ENCODE peak calls at places on chromosomes 11 and 22, in nine cellular contexts. X is endothelial cell of umbilical vein; T is fibroblast of lung; A is dorsolateral prefrontal cortex; L is Panc1; P is Karpas-422; S is right cardiac atrium; E is CD8-positive, alpha-beta T cell; Y is body of pancreas. I is an unnamed sample. For H3K27me3, the result is how much of the 10 kb centered on the place peaks cover.

GRCh38 chr11:74870485-74870884 is 78.4 kb downstream of the XRRA1 start:
- DNase-seq in X (peak), T (peak), A (no peak), L (no peak), P (peak), S (no peak), E (no peak), Y (no peak), I (no peak)

GRCh38 chr11:1705121-1706052 is 8.4 kb downstream of the KRTAP5-6 start:
- DNase-seq in X (no peak), T (no peak), A (no peak), L (no peak), P (no peak), S (no peak), E (no peak), Y (no peak), I (no peak)

GRCh38 chr11:47124675-47125074 is 52.0 kb downstream of the ARFGAP2 start:
- DNase-seq in X (peak), T (no peak), A (no peak), L (no peak), P (no peak), S (no peak), E (no peak), Y (no peak), I (no peak)

GRCh38 chr11:45885274-45885920 is at the start of gene MAPK8IP1:
- DNase-seq in X (peak), T (peak), A (peak), L (no peak), P (peak), S (peak), E (peak), Y (peak), I (peak)

GRCh38 chr11:113278481-113278880 is 35.9 kb upstream of the TTC12 start:
- DNase-seq in X (no peak), T (no peak), A (no peak), L (no peak), P (no peak), S (no peak), E (no peak), Y (no peak), I (no peak)

GRCh38 chr11:27719575-27719925 is 19.3 kb upstream of the BDNF start:
- DNase-seq in X (no peak), T (no peak), A (no peak), L (no peak), P (no peak), S (no peak), E (no peak), Y (no peak), I (no peak)

GRCh38 chr11:20671856-20672546 is 2.6 kb downstream of the NELL1 start:
- DNase-seq in X (no peak), T (no peak), A (no peak), L (no peak), P (no peak), S (no peak), E (no peak), Y (no peak), I (no peak)

GRCh38 chr11:67252831-67253239 is 13.4 kb upstream of the GRK2 start:
- DNase-seq in X (peak), T (peak), A (peak), L (no peak), P (peak), S (peak), E (peak), Y (no peak), I (no peak)

GRCh38 chr22:39214383-39215069 is 30.3 kb downstream of the PDGFB start:
- DNase-seq in X (no peak), T (no peak), A (no peak), L (no peak), P (no peak), S (no peak), E (no peak), Y (peak), I (no peak)

GRCh38 chr11:20102393-20102792 is 57.9 kb downstream of the DBX1 start:
- DNase-seq in X (no peak), T (no peak), A (no peak), L (no peak), P (no peak), S (no peak), E (no peak), Y (no peak), I (no peak)

GRCh38 chr11:112795896-112796686 is 165.1 kb upstream of the NCAM1 start:
- DNase-seq in X (no peak), T (no peak), A (no peak), L (no peak), P (no peak), S (peak), E (no peak), Y (no peak), I (no peak)

GRCh38 chr11:74672956-74673895 is 58.0 kb downstream of the CHRDL2 start:
- DNase-seq in X (peak), T (peak), A (peak), L (no peak), P (no peak), S (peak), E (no peak), Y (peak), I (peak)

GRCh38 chr11:16981651-16982194 is 32.5 kb downstream of the PLEKHA7 start:
- DNase-seq in X (no peak), T (peak), A (peak), L (no peak), P (no peak), S (peak), E (no peak), Y (peak), I (no peak)

GRCh38 chr11:104254347-104254746 is 90.4 kb upstream of the PDGFD start:
- DNase-seq in X (peak), T (peak), A (peak), L (no peak), P (peak), S (peak), E (no peak), Y (peak), I (no peak)

GRCh38 chr11:1516273-1517067 is 29.9 kb upstream of the MOB2 start:
- DNase-seq in X (no peak), T (no peak), A (peak), L (no peak), P (no peak), S (peak), E (peak), Y (no peak), I (peak)

GRCh38 chr11:96817488-96817887 is 427.7 kb downstream of the JRKL start:
- DNase-seq in X (no peak), T (no peak), A (no peak), L (no peak), P (no peak), S (no peak), E (no peak), Y (no peak), I (no peak)

GRCh38 chr11:9726313-9727022 is 62.6 kb downstream of the SWAP70 start:
- DNase-seq in X (peak), T (peak), A (no peak), L (peak), P (peak), S (no peak), E (no peak), Y (no peak), I (no peak)

GRCh38 chr11:72411623-72412532 is 22.5 kb downstream of the CLPB start:
- DNase-seq in X (no peak), T (no peak), A (no peak), L (no peak), P (no peak), S (no peak), E (no peak), Y (peak), I (no peak)

GRCh38 chr22:42905702-42906183 is 48.7 kb upstream of the ARFGAP3 start:
- DNase-seq in X (peak), T (no peak), A (no peak), L (no peak), P (no peak), S (peak), E (no peak), Y (peak), I (peak)

GRCh38 chr22:32336185-32336603 is 21.5 kb upstream of the RFPL3 start:
- DNase-seq in X (no peak), T (no peak), A (no peak), L (no peak), P (no peak), S (no peak), E (no peak), Y (no peak), I (no peak)

GRCh38 chr11:40328890-40329617 is 1130.4 kb downstream of the LRRC4C start:
- DNase-seq in X (peak), T (peak), A (no peak), L (peak), P (no peak), S (no peak), E (no peak), Y (peak), I (peak)

GRCh38 chr22:35995772-35996171 is 32.9 kb downstream of the RBFOX2 start:
- DNase-seq in X (peak), T (peak), A (peak), L (no peak), P (no peak), S (peak), E (no peak), Y (peak), I (peak)

GRCh38 chr11:37817727-37818270 is 1219.8 kb upstream of the RAG2 start:
- DNase-seq in X (no peak), T (no peak), A (no peak), L (no peak), P (no peak), S (no peak), E (no peak), Y (no peak), I (no peak)

GRCh38 chr11:117023178-117023577 is 75.0 kb downstream of the SIK3 start:
- DNase-seq in X (no peak), T (no peak), A (no peak), L (no peak), P (no peak), S (no peak), E (no peak), Y (no peak), I (no peak)

GRCh38 chr22:46951326-46951725 is 188.9 kb downstream of the TBC1D22A start:
- DNase-seq in X (no peak), T (no peak), A (no peak), L (no peak), P (no peak), S (peak), E (no peak), Y (no peak), I (no peak)

GRCh38 chr11:81634483-81634882 is 1099.2 kb downstream of the FAM181B start:
- DNase-seq in X (no peak), T (no peak), A (no peak), L (no peak), P (no peak), S (no peak), E (no peak), Y (no peak), I (no peak)

GRCh38 chr22:49827853-49828598 is at the start of gene BRD1:
- DNase-seq in X (peak), T (peak), A (peak), L (no peak), P (peak), S (peak), E (peak), Y (peak), I (peak)

GRCh38 chr11:62087694-62088093 is 36.1 kb upstream of the INCENP start:
- DNase-seq in X (no peak), T (no peak), A (no peak), L (no peak), P (no peak), S (no peak), E (no peak), Y (no peak), I (no peak)
- H3K4me3 ChIP-seq in X (no peak), T (no peak), A (no peak), L (no peak), P (no peak), S (no peak), E (no peak), Y (no peak), I (no peak)

GRCh38 chr22:41074941-41075710 is 17.3 kb upstream of the EP300 start:
- DNase-seq in X (no peak), T (no peak), A (no peak), L (no peak), P (peak), S (no peak), E (no peak), Y (no peak), I (no peak)
- H3K27me3 ChIP-seq in X (under half), T (under half), A (under half), L (under half), P (under half), S (under half), E (under half), Y (under half), I (under half)

GRCh38 chr11:106137061-106137460 is 59.6 kb downstream of the AASDHPPT start:
- DNase-seq in X (no peak), T (no peak), A (no peak), L (no peak), P (no peak), S (no peak), E (no peak), Y (no peak), I (no peak)

GRCh38 chr11:106131998-106132397 is 54.5 kb downstream of the AASDHPPT start:
- DNase-seq in X (no peak), T (no peak), A (no peak), L (no peak), P (no peak), S (no peak), E (no peak), Y (no peak), I (no peak)

GRCh38 chr11:106133529-106133928 is 56.1 kb downstream of the AASDHPPT start:
- DNase-seq in X (peak), T (peak), A (no peak), L (no peak), P (peak), S (no peak), E (no peak), Y (no peak), I (no peak)

GRCh38 chr11:106128740-106129139 is 51.3 kb downstream of the AASDHPPT start:
- DNase-seq in X (no peak), T (no peak), A (no peak), L (no peak), P (no peak), S (no peak), E (no peak), Y (no peak), I (no peak)

GRCh38 chr11:106132582-106133354 is 55.3 kb downstream of the AASDHPPT start:
- DNase-seq in X (no peak), T (no peak), A (no peak), L (no peak), P (no peak), S (no peak), E (no peak), Y (no peak), I (no peak)
- H3K27ac ChIP-seq in X (no peak), T (no peak), A (no peak), L (no peak), P (no peak), S (no peak), E (no peak), Y (no peak), I (no peak)

DNA sequence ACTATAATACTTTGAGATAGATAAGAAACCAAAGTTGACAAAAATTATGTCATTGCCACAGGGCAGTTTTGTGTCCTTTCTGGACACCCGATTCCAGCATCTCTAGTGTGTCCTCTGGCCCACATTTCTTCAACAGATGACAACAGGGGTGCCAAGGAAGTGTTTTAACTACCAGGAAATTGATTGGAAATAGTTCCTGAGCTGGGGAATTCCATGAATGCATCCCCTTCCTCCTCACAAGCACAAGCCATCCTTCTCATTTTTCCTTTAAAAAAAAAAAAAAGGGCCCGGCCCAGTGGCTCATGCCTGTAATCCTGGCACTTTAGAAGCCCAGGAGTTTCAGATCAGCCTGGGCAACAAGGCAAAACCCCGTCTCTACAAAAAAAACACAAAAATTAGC is 690 bp upstream of the B3GAT3 start:
- DNase-seq in X (no peak), T (no peak), A (no peak), L (no peak), P (no peak), S (no peak), E (no peak), Y (no peak), I (no peak)
- H3K4me3 ChIP-seq in X (no peak), T (peak), A (peak), L (peak), P (no peak), S (no peak), E (no peak), Y (no peak), I (peak)

GRCh38 chr11:8346157-8346755 is 82.6 kb upstream of the LMO1 start:
- DNase-seq in X (no peak), T (no peak), A (no peak), L (no peak), P (no peak), S (no peak), E (no peak), Y (no peak), I (no peak)
- H3K27me3 ChIP-seq in X (under half), T (under half), A (under half), L (under half), P (under half), S (under half), E (under half), Y (under half), I (under half)

GRCh38 chr11:122189259-122189658 is 73.2 kb upstream of the BLID start:
- DNase-seq in X (peak), T (peak), A (no peak), L (peak), P (no peak), S (no peak), E (no peak), Y (no peak), I (no peak)

GRCh38 chr11:122186439-122187080 is 70.5 kb upstream of the BLID start:
- DNase-seq in X (peak), T (peak), A (no peak), L (no peak), P (no peak), S (no peak), E (no peak), Y (no peak), I (no peak)

GRCh38 chr11:122192634-122193245 is 76.7 kb upstream of the BLID start:
- DNase-seq in X (peak), T (peak), A (no peak), L (no peak), P (no peak), S (no peak), E (no peak), Y (no peak), I (no peak)

GRCh38 chr11:122183933-122184332 is 67.9 kb upstream of the BLID start:
- DNase-seq in X (no peak), T (no peak), A (no peak), L (no peak), P (no peak), S (no peak), E (no peak), Y (no peak), I (no peak)

GRCh38 chr11:122187373-122188165 is 71.6 kb upstream of the BLID start:
- DNase-seq in X (no peak), T (no peak), A (no peak), L (no peak), P (no peak), S (no peak), E (no peak), Y (no peak), I (no peak)
- H3K27ac ChIP-seq in X (peak), T (peak), A (no peak), L (peak), P (no peak), S (no peak), E (no peak), Y (no peak), I (no peak)

GRCh38 chr11:122155765-122156527 is 39.9 kb upstream of the BLID start:
- DNase-seq in X (no peak), T (no peak), A (no peak), L (no peak), P (no peak), S (no peak), E (no peak), Y (no peak), I (no peak)
- H3K4me3 ChIP-seq in X (no peak), T (peak), A (peak), L (peak), P (no peak), S (no peak), E (no peak), Y (no peak), I (peak)

GRCh38 chr11:128940603-128941002 is 2.1 kb downstream of the TP53AIP1 start:
- DNase-seq in X (no peak), T (no peak), A (peak), L (no peak), P (no peak), S (no peak), E (no peak), Y (no peak), I (no peak)
- H3K27me3 ChIP-seq in X (under half), T (under half), A (under half), L (under half), P (under half), S (under half), E (under half), Y (under half), I (under half)

I was measured in left ventricle myocardium inferior.